ENCODE peak calls at places on chromosomes 7 and 10, in eight cellular contexts. J is nucleus accumbens; T is left ventricle myocardium inferior; W is neural crest cell; I is esophagus squamous epithelium; C is right cardiac atrium; Z is stimulated activated naive CD8-positive, alpha-beta T cell treated with anti-CD3 and anti-CD28 coated beads, Interleukin-15, amount 100 ng/mL, for 72 hours; G is CD8-positive, alpha-beta T cell. O is an unnamed sample.

GRCh38 chr10:35910234-35910633 is 268.1 kb upstream of the FZD8 start:
- DNase-seq in C (no peak), Z (no peak), I (no peak), T (no peak), G (no peak), J (no peak), W (no peak), O (no peak)

GRCh38 chr10:42769653-42770052 is 12.9 kb upstream of the BMS1 start:
- DNase-seq in G (no peak), Z (no peak), T (no peak), J (no peak), I (no peak), W (no peak), C (no peak), O (no peak)

GRCh38 chr10:29968556-29968955 is 90.8 kb downstream of the JCAD start:
- DNase-seq in I (no peak), J (no peak), C (no peak), G (no peak), T (no peak), W (no peak), Z (no peak), O (no peak)

GRCh38 chr10:124618674-124619073 is 125.5 kb downstream of the FAM53B start:
- DNase-seq in W (no peak), Z (no peak), J (no peak), C (no peak), T (no peak), I (no peak), G (no peak), O (no peak)

GRCh38 chr7:103124429-103124979 is 24.4 kb downstream of the NAPEPLD start:
- DNase-seq in G (no peak), Z (no peak), I (no peak), W (no peak), C (no peak), T (no peak), J (no peak), O (no peak)

GRCh38 chr10:34479520-34480179 is 335.4 kb downstream of the PARD3 start:
- DNase-seq in J (no peak), G (no peak), C (no peak), I (no peak), W (no peak), T (no peak), Z (no peak), O (no peak)

GRCh38 chr7:138668946-138669345 is 32.2 kb downstream of the SVOPL start:
- DNase-seq in I (no peak), J (no peak), W (no peak), C (no peak), T (no peak), Z (no peak), G (no peak), O (no peak)

GRCh38 chr10:1516492-1517224 is 220.7 kb downstream of the ADARB2 start:
- DNase-seq in G (no peak), W (no peak), J (no peak), I (no peak), Z (no peak), T (no peak), C (no peak), O (no peak)

GRCh38 chr10:58661336-58661735 is 148.7 kb downstream of the BICC1 start:
- DNase-seq in G (no peak), T (no peak), Z (no peak), J (no peak), W (no peak), I (no peak), C (no peak), O (no peak)

GRCh38 chr10:125624800-125625199 is 58.2 kb downstream of the TEX36 start:
- DNase-seq in W (no peak), Z (no peak), J (no peak), G (no peak), C (no peak), I (no peak), T (no peak), O (no peak)

GRCh38 chr10:79219276-79219957 is 127.9 kb upstream of the PPIF start:
- DNase-seq in W (no peak), Z (no peak), J (no peak), T (peak; percentile 57), C (no peak), G (no peak), I (no peak), O (no peak)

GRCh38 chr7:114790526-114790925 is 131.4 kb upstream of the MDFIC start:
- DNase-seq in J (no peak), G (no peak), C (no peak), W (no peak), I (no peak), Z (no peak), T (no peak), O (no peak)

GRCh38 chr7:30717181-30717580 is 34.8 kb upstream of the INMT start:
- DNase-seq in I (no peak), G (no peak), C (no peak), J (no peak), T (no peak), W (no peak), Z (no peak), O (no peak)

GRCh38 chr10:130492266-130492934 is 356.2 kb downstream of the GLRX3 start:
- DNase-seq in Z (no peak), J (no peak), T (no peak), W (no peak), C (no peak), G (no peak), I (no peak), O (no peak)

GRCh38 chr10:29496341-29497162 is 138.2 kb downstream of the SVIL start:
- DNase-seq in C (peak; percentile 74), G (peak; percentile 68), W (peak; percentile 83), J (peak; percentile 26), Z (peak; percentile 68), I (no peak), T (peak; percentile 67), O (peak; percentile 33)

GRCh38 chr7:155450558-155450827 is 7.4 kb upstream of the EN2 start:
- DNase-seq in I (no peak), W (no peak), G (no peak), C (no peak), J (no peak), Z (no peak), T (no peak), O (no peak)

GRCh38 chr10:12471135-12471534 is 121.8 kb downstream of the CAMK1D start:
- DNase-seq in C (no peak), Z (no peak), I (no peak), T (no peak), G (no peak), J (no peak), W (no peak), O (no peak)

GRCh38 chr10:70838270-70838669 is 22.5 kb downstream of the SGPL1 start:
- DNase-seq in Z (no peak), I (no peak), J (no peak), C (no peak), W (no peak), T (no peak), G (no peak), O (no peak)

GRCh38 chr10:44757551-44758205 is 153.5 kb upstream of the TMEM72 start:
- DNase-seq in T (no peak), J (no peak), G (no peak), Z (no peak), W (no peak), I (no peak), C (no peak), O (no peak)

O was measured in substantia nigra.